ENCODE peak calls at places on chromosomes 3 and 15, in six cellular contexts. C, V, K, L, Z and J are unnamed samples.

GRCh38 chr3:151100076-151100475 is 14.6 kb downstream of the MED12L start:
- DNase-seq in C (no peak), V (no peak), K (no peak), L (no peak), Z (no peak), J (no peak)

GRCh38 chr3:179949428-179949827 is 87.3 kb downstream of the PEX5L start:
- DNase-seq in C (no peak), V (no peak), K (no peak), L (no peak), Z (no peak), J (no peak)

GRCh38 chr3:5344707-5345106 is 157.2 kb downstream of the EDEM1 start:
- DNase-seq in C (no peak), V (no peak), K (no peak), L (no peak), Z (no peak), J (no peak)

GRCh38 chr15:101466188-101466587 is 23.3 kb downstream of the PCSK6 start:
- DNase-seq in C (no peak), V (no peak), K (no peak), L (no peak), Z (no peak), J (no peak)

GRCh38 chr3:61565569-61565968 is 4.2 kb downstream of the PTPRG start:
- DNase-seq in C (no peak), V (no peak), K (peak), L (no peak), Z (no peak), J (no peak)

GRCh38 chr15:61907753-61908086 is 152.5 kb downstream of the VPS13C start:
- DNase-seq in C (no peak), V (no peak), K (no peak), L (no peak), Z (no peak), J (no peak)

GRCh38 chr3:42718338-42718737 is 15.7 kb upstream of the HHATL start:
- DNase-seq in C (no peak), V (peak), K (no peak), L (no peak), Z (no peak), J (no peak)

GRCh38 chr3:158732856-158733200 is 571 bp upstream of the RARRES1 start:
- DNase-seq in C (no peak), V (peak), K (no peak), L (no peak), Z (no peak), J (no peak)

GRCh38 chr3:110774496-110775265 is 296.9 kb upstream of the NECTIN3 start:
- DNase-seq in C (no peak), V (no peak), K (peak), L (no peak), Z (no peak), J (no peak)

GRCh38 chr3:42988097-42988496 is 9.0 kb downstream of the GASK1A start:
- DNase-seq in C (no peak), V (no peak), K (no peak), L (no peak), Z (no peak), J (no peak)

GRCh38 chr3:13020159-13020558 is 53.1 kb downstream of the IQSEC1 start:
- DNase-seq in C (no peak), V (no peak), K (no peak), L (peak), Z (no peak), J (no peak)

GRCh38 chr3:79976466-79976865 is 208.7 kb upstream of the ROBO1 start:
- DNase-seq in C (no peak), V (no peak), K (peak), L (no peak), Z (no peak), J (no peak)

GRCh38 chr15:95295905-95296618 is 1034.4 kb upstream of the NR2F2 start:
- DNase-seq in C (no peak), V (no peak), K (peak), L (no peak), Z (no peak), J (no peak)

GRCh38 chr15:52858388-52859176 is 68.4 kb upstream of the ONECUT1 start:
- DNase-seq in C (no peak), V (peak), K (no peak), L (no peak), Z (peak), J (no peak)

GRCh38 chr3:37014620-37015019 is 21.3 kb downstream of the MLH1 start:
- DNase-seq in C (no peak), V (no peak), K (no peak), L (no peak), Z (no peak), J (peak)

GRCh38 chr3:192915306-192915705 is 2.4 kb downstream of the MB21D2 start:
- DNase-seq in C (no peak), V (peak), K (peak), L (no peak), Z (peak), J (no peak)

GRCh38 chr15:74375303-74375693 is 7.9 kb upstream of the CYP11A1 start:
- DNase-seq in C (peak), V (peak), K (peak), L (peak), Z (peak), J (peak)

GRCh38 chr15:69951511-69952209 is 146.1 kb downstream of the TLE3 start:
- DNase-seq in C (no peak), V (no peak), K (no peak), L (no peak), Z (no peak), J (no peak)